ENCODE peak calls at places on chromosomes 12 and 14, in nine cellular contexts. S is GM10248; M is iris pigment epithelial cell; L is suprapubic skin; R is fibroblast of villous mesenchyme; G is endothelial cell; B is IMR-90; H is BJ; O is activated CD4-positive, alpha-beta T cell treated with anti-CD3 and anti-CD28 coated beads for 48 hours. U is an unnamed sample.

GRCh38 chr12:28536088-28536487 is 345.8 kb downstream of the CCDC91 start:
- DNase-seq in S (no peak), M (peak; percentile 89), L (no peak), R (peak; percentile 85), G (no peak), B (peak; percentile 85), H (peak; percentile 36), O (no peak), U (no peak)

GRCh38 chr14:99168330-99168729 is 103.7 kb downstream of the BCL11B start:
- DNase-seq in S (no peak), M (no peak), L (no peak), R (no peak), G (no peak), B (no peak), H (no peak), O (no peak), U (no peak)

GRCh38 chr14:77278461-77279230 is 7.6 kb upstream of the NGB start:
- DNase-seq in S (no peak), M (no peak), L (no peak), R (no peak), G (no peak), B (no peak), H (no peak), O (no peak), U (no peak)

GRCh38 chr12:111447571-111448265 is 42.0 kb downstream of the SH2B3 start:
- DNase-seq in S (no peak), M (no peak), L (no peak), R (no peak), G (no peak), B (no peak), H (no peak), O (no peak), U (no peak)

GRCh38 chr12:127038152-127038551 is 1228.8 kb upstream of the TMEM132C start:
- DNase-seq in S (no peak), M (no peak), L (no peak), R (no peak), G (no peak), B (no peak), H (no peak), O (no peak), U (no peak)

GRCh38 chr12:57726151-57726883 is 12.2 kb downstream of the AGAP2 start:
- DNase-seq in S (peak; percentile 16), M (peak; percentile 71), L (peak; percentile 90), R (peak; percentile 87), G (peak; percentile 82), B (peak; percentile 76), H (peak; percentile 19), O (peak; percentile 51), U (peak; percentile 65)

GRCh38 chr12:63317447-63317846 is 166.4 kb upstream of the AVPR1A start:
- DNase-seq in S (no peak), M (no peak), L (no peak), R (no peak), G (no peak), B (no peak), H (no peak), O (no peak), U (no peak)

GRCh38 chr14:73125169-73125588 is 11.1 kb upstream of the PSEN1 start:
- DNase-seq in S (no peak), M (no peak), L (no peak), R (no peak), G (no peak), B (no peak), H (no peak), O (no peak), U (no peak)

GRCh38 chr12:5173511-5174011 is 129.9 kb downstream of the KCNA5 start:
- DNase-seq in S (no peak), M (no peak), L (no peak), R (no peak), G (no peak), B (no peak), H (no peak), O (no peak), U (no peak)

GRCh38 chr12:15163577-15163976 is 57.6 kb downstream of the RERG start:
- DNase-seq in S (no peak), M (peak; percentile 64), L (no peak), R (no peak), G (no peak), B (no peak), H (no peak), O (no peak), U (no peak)